ENCODE peak calls at places on chromosomes 4 and X, in ten cellular contexts. C, K, V, I, R, W, J, F, D and X are unnamed samples.
A peak's percentile ranks its signal among the peaks of the same experiment; 100 is the strongest.

GRCh38 chr4:112214397-112215264 is 17.0 kb upstream of the AP1AR start:
- DNase-seq in R (no peak), F (no peak), J (peak; percentile 34), W (no peak), I (no peak), K (peak; percentile 55), D (peak; percentile 49), V (no peak), C (no peak), X (peak; percentile 42)

GRCh38 chr4:22099896-22100295 is 151.3 kb upstream of the KCNIP4 start:
- DNase-seq in F (no peak), V (no peak), J (no peak), W (no peak), D (no peak), K (peak; percentile 39), R (no peak), I (no peak), C (no peak), X (peak; percentile 62)

GRCh38 chr4:139050436-139050835 is 34.9 kb downstream of the NOCT start:
- DNase-seq in W (no peak), K (peak; percentile 42), C (no peak), I (no peak), R (no peak), F (no peak), V (no peak), J (no peak), D (no peak), X (peak; percentile 28)

GRCh38 chrX:129980540-129981206 is 1.8 kb upstream of the BCORL1 start:
- DNase-seq in C (peak; percentile 54), F (peak; percentile 32), V (no peak), J (no peak), W (peak; percentile 64), K (no peak), I (peak; percentile 63), D (no peak), R (peak; percentile 75), X (no peak)

GRCh38 chrX:125205084-125205917 is 114.4 kb upstream of the TEX13C start:
- DNase-seq in J (no peak), R (peak; percentile 37), D (peak; percentile 46), W (peak; percentile 12), C (peak; percentile 53), K (no peak), I (peak; percentile 37), F (peak; percentile 26), V (no peak), X (peak; percentile 45)

GRCh38 chr4:8506373-8507250 is 66.0 kb downstream of the TRMT44 start:
- DNase-seq in C (peak; percentile 22), F (no peak), K (peak; percentile 84), J (no peak), V (no peak), I (no peak), D (no peak), W (no peak), R (no peak), X (peak; percentile 76)

GRCh38 chr4:112968456-112969159 is 80.8 kb upstream of the ANK2 start:
- DNase-seq in K (peak; percentile 18), C (no peak), D (peak; percentile 33), W (no peak), J (no peak), I (no peak), F (no peak), R (no peak), V (no peak), X (peak; percentile 38)

GRCh38 chrX:10103023-10103422 is 53.8 kb upstream of the CLCN4 start:
- DNase-seq in I (no peak), W (no peak), R (no peak), K (no peak), F (no peak), C (peak; percentile 25), V (peak; percentile 73), D (peak; percentile 1), J (no peak), X (peak; percentile 18)

GRCh38 chr4:51932261-51932660 is 87.9 kb downstream of the LRRC66 start:
- DNase-seq in D (no peak), K (peak; percentile 91), R (no peak), W (no peak), J (no peak), F (no peak), C (no peak), V (no peak), I (no peak), X (peak; percentile 88)

GRCh38 chrX:41605144-41605543 is 83.6 kb upstream of the GPR34 start:
- DNase-seq in R (no peak), K (no peak), J (no peak), I (no peak), C (no peak), W (no peak), D (no peak), V (no peak), F (no peak), X (no peak)

GRCh38 chrX:41604154-41604553 is 84.6 kb upstream of the GPR34 start:
- DNase-seq in F (no peak), W (no peak), C (no peak), V (no peak), I (no peak), K (no peak), D (no peak), R (no peak), J (no peak), X (no peak)

GRCh38 chrX:41603591-41603990 is 85.2 kb upstream of the GPR34 start:
- DNase-seq in R (no peak), C (no peak), I (no peak), W (no peak), F (no peak), J (no peak), D (no peak), K (no peak), V (no peak), X (no peak)

GRCh38 chrX:41602946-41603345 is 85.8 kb upstream of the GPR34 start:
- DNase-seq in R (no peak), I (no peak), W (no peak), K (peak; percentile 42), J (no peak), C (no peak), V (no peak), F (no peak), D (no peak), X (no peak)

DNA sequence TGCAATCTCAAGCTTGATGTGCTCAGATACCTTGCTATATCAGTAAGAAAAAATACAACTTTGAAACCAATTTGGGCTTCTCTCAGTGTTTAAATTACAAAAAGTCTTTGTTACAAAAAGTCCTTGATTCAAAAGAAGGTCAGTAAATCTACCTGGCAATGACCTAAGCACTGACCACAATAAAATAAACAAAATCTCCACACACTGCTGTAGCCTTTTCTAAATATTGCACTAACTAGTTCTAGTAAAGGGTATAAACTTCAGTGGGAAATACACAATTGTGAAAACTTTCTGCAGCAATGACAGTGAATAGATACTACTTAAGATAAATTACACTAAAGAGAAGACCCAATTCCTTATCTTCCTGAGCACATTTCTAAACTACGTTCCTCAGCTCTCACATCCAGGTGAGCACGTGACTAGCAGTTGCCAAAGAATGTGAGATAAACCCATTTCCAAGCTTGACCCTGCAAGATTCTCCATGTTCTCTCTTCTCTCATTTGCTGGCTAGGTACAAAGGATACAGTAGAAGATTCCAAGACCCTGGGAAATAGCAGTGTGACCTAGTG is 81.4 kb upstream of the GPR34 start:
- DNase-seq in I (no peak), C (no peak), K (no peak), J (no peak), R (no peak), F (no peak), D (no peak), V (no peak), W (no peak), X (no peak)
- TF ChIP-seq CTCF in I (no peak), C (no peak), K (no peak), J (no peak), R (no peak), F (no peak), D (no peak), V (no peak), W (no peak), X (no peak)

DNA sequence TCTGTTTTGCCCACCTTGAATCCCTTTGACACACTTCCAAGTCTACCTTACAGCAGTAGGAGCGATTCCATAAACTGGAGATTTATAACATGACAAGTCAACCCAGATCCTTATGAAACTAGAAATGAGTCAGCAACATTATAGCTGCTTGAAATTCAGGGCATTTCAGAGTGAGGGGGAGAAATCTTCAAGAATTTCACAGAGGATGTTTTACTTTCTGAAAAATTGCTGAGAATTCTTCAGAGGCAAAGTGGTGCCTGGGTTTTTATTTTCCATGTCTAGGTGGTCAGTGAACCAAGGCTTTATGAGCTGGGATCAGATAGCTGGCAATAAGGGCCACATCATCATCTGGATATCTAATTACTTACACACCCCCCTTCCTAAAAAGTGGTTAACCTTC is 119.8 kb downstream of the PPARGC1A start:
- DNase-seq in I (no peak), F (no peak), D (no peak), J (no peak), V (no peak), W (no peak), C (no peak), R (no peak), K (no peak), X (peak; percentile 22)
- TF ChIP-seq CTCF in I (no peak), F (no peak), D (no peak), J (no peak), V (no peak), W (no peak), C (no peak), R (no peak), K (no peak), X (no peak)

DNA sequence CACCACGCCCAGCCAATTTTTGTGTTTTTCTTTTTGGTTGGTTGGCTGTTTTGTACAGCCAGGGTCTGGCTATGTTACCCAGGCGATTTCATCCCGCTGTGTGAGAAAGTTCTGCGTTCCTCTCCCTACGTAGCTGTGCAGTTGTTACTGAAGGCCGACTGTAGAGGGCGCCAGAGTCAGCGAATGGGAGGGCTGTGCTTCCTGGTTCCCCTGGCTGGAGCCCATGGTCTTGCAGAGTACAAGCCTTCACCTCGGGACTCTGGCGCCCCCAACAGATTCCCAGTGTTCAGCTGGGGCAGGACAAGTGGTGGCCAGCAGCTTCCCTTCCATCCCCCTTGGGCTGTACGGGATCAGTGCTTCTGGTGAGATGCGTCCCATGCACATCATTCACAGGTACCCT is 5.6 kb upstream of the CT45A1 start:
- DNase-seq in F (no peak), C (no peak), V (no peak), K (no peak), J (peak; percentile 76), W (peak; percentile 25), R (no peak), D (no peak), I (no peak), X (no peak)
- TF ChIP-seq CTCF in F (no peak), C (no peak), V (peak; percentile 13), K (no peak), J (peak; percentile 88), W (peak; percentile 60), R (peak; percentile 11), D (no peak), I (no peak), X (no peak)

GRCh38 chrX:101408530-101408836 is 461 bp downstream of the HNRNPH2 start:
- DNase-seq in W (no peak), R (no peak), K (no peak), I (no peak), F (no peak), D (no peak), J (peak; percentile 18), V (no peak), C (no peak), X (no peak)
- TF ChIP-seq CTCF in W (no peak), R (no peak), K (no peak), I (no peak), F (no peak), D (no peak), J (peak; percentile 17), V (no peak), C (peak; percentile 10), X (no peak)